ENCODE peak calls at places on chromosomes 4 and X, in eight cellular contexts. One of them, this sample, is unnamed.

GRCh38 chrX:150486011-150486410 is 82.4 kb upstream of the MTM1 start:
- DNase-seq in H1: no peak
- DNase-seq in GM12878: no peak
- DNase-seq in ovary: no peak
- DNase-seq in right lobe of liver: peak
- DNase-seq in heart left ventricle: no peak
- DNase-seq in sigmoid colon: peak
- DNase-seq in A549: peak
- DNase-seq in this sample: peak

GRCh38 chrX:154327026-154327820 is 31.6 kb downstream of the TKTL1 start:
- DNase-seq in sigmoid colon: no peak
- DNase-seq in H1: no peak
- DNase-seq in ovary: no peak
- DNase-seq in A549: no peak
- DNase-seq in heart left ventricle: no peak
- DNase-seq in right lobe of liver: no peak
- DNase-seq in GM12878: no peak
- DNase-seq in this sample: no peak

GRCh38 chrX:115892787-115893671 is 277.5 kb upstream of the AGTR2 start:
- DNase-seq in right lobe of liver: peak
- DNase-seq in ovary: peak
- DNase-seq in sigmoid colon: peak
- DNase-seq in GM12878: peak
- DNase-seq in H1: no peak
- DNase-seq in heart left ventricle: no peak
- DNase-seq in A549: no peak
- DNase-seq in this sample: peak

GRCh38 chr4:1604181-1604705 is 79.9 kb downstream of the FAM53A start:
- DNase-seq in sigmoid colon: peak
- DNase-seq in H1: no peak
- DNase-seq in ovary: no peak
- DNase-seq in right lobe of liver: peak
- DNase-seq in A549: no peak
- DNase-seq in heart left ventricle: peak
- DNase-seq in GM12878: no peak
- DNase-seq in this sample: no peak

GRCh38 chrX:136130931-136131843 is 16.1 kb upstream of the FHL1 start:
- DNase-seq in GM12878: no peak
- DNase-seq in sigmoid colon: no peak
- DNase-seq in right lobe of liver: no peak
- DNase-seq in H1: no peak
- DNase-seq in heart left ventricle: no peak
- DNase-seq in A549: peak
- DNase-seq in ovary: no peak
- DNase-seq in this sample: no peak

GRCh38 chr4:123444298-123444731 is 47.7 kb downstream of the SPRY1 start:
- DNase-seq in sigmoid colon: no peak
- DNase-seq in ovary: peak
- DNase-seq in H1: peak
- DNase-seq in GM12878: peak
- DNase-seq in A549: no peak
- DNase-seq in heart left ventricle: no peak
- DNase-seq in right lobe of liver: peak
- DNase-seq in this sample: peak

GRCh38 chr4:825063-825968 is 613 bp downstream of the CPLX1 start:
- DNase-seq in heart left ventricle: peak
- DNase-seq in right lobe of liver: peak
- DNase-seq in sigmoid colon: peak
- DNase-seq in A549: no peak
- DNase-seq in GM12878: no peak
- DNase-seq in ovary: no peak
- DNase-seq in H1: no peak
- DNase-seq in this sample: no peak

GRCh38 chr4:42237451-42237850 is 85.0 kb upstream of the BEND4 start:
- DNase-seq in right lobe of liver: no peak
- DNase-seq in H1: no peak
- DNase-seq in ovary: no peak
- DNase-seq in sigmoid colon: no peak
- DNase-seq in A549: no peak
- DNase-seq in GM12878: no peak
- DNase-seq in heart left ventricle: no peak
- DNase-seq in this sample: no peak

GRCh38 chr4:110270492-110271197 is 72.2 kb upstream of the ELOVL6 start:
- DNase-seq in right lobe of liver: no peak
- DNase-seq in ovary: no peak
- DNase-seq in H1: no peak
- DNase-seq in heart left ventricle: no peak
- DNase-seq in sigmoid colon: no peak
- DNase-seq in A549: no peak
- DNase-seq in GM12878: no peak
- DNase-seq in this sample: no peak

GRCh38 chr4:139266583-139267257 is 13.3 kb downstream of the MGARP start:
- DNase-seq in H1: no peak
- DNase-seq in heart left ventricle: peak
- DNase-seq in sigmoid colon: peak
- DNase-seq in right lobe of liver: peak
- DNase-seq in ovary: peak
- DNase-seq in A549: peak
- DNase-seq in GM12878: peak
- DNase-seq in this sample: peak

GRCh38 chr4:59676389-59676788 is 1523.7 kb upstream of the ADGRL3 start:
- DNase-seq in right lobe of liver: no peak
- DNase-seq in A549: no peak
- DNase-seq in heart left ventricle: no peak
- DNase-seq in sigmoid colon: no peak
- DNase-seq in GM12878: no peak
- DNase-seq in ovary: no peak
- DNase-seq in H1: no peak
- DNase-seq in this sample: no peak

GRCh38 chr4:169398294-169398693 is 127.5 kb upstream of the SH3RF1 start:
- DNase-seq in heart left ventricle: no peak
- DNase-seq in ovary: no peak
- DNase-seq in right lobe of liver: no peak
- DNase-seq in sigmoid colon: no peak
- DNase-seq in GM12878: no peak
- DNase-seq in H1: no peak
- DNase-seq in A549: no peak
- DNase-seq in this sample: no peak

GRCh38 chr4:139559692-139560091 is 3.7 kb upstream of the SETD7 start:
- DNase-seq in sigmoid colon: no peak
- DNase-seq in H1: no peak
- DNase-seq in right lobe of liver: no peak
- DNase-seq in heart left ventricle: no peak
- DNase-seq in GM12878: no peak
- DNase-seq in A549: no peak
- DNase-seq in ovary: no peak
- DNase-seq in this sample: no peak

GRCh38 chr4:101367201-101367600 is 19.9 kb upstream of the PPP3CA start:
- DNase-seq in H1: no peak
- DNase-seq in ovary: no peak
- DNase-seq in heart left ventricle: no peak
- DNase-seq in sigmoid colon: no peak
- DNase-seq in A549: peak
- DNase-seq in right lobe of liver: no peak
- DNase-seq in GM12878: no peak
- DNase-seq in this sample: no peak

GRCh38 chr4:150855981-150856510 is 159.0 kb downstream of the LRBA start:
- DNase-seq in sigmoid colon: no peak
- DNase-seq in H1: no peak
- DNase-seq in right lobe of liver: no peak
- DNase-seq in GM12878: no peak
- DNase-seq in heart left ventricle: no peak
- DNase-seq in ovary: no peak
- DNase-seq in A549: no peak
- DNase-seq in this sample: no peak

GRCh38 chr4:40254961-40255721 is 58.3 kb downstream of the RHOH start:
- DNase-seq in heart left ventricle: no peak
- DNase-seq in A549: peak
- DNase-seq in H1: no peak
- DNase-seq in right lobe of liver: no peak
- DNase-seq in sigmoid colon: no peak
- DNase-seq in ovary: no peak
- DNase-seq in GM12878: no peak
- DNase-seq in this sample: no peak

GRCh38 chr4:3297066-3297859 is 4.4 kb downstream of the RGS12 start:
- DNase-seq in A549: no peak
- DNase-seq in sigmoid colon: no peak
- DNase-seq in heart left ventricle: peak
- DNase-seq in GM12878: no peak
- DNase-seq in ovary: no peak
- DNase-seq in H1: no peak
- DNase-seq in right lobe of liver: no peak
- DNase-seq in this sample: no peak

GRCh38 chr4:141524116-141524515 is 112.3 kb upstream of the IL15 start:
- DNase-seq in GM12878: no peak
- DNase-seq in A549: no peak
- DNase-seq in H1: no peak
- DNase-seq in heart left ventricle: no peak
- DNase-seq in ovary: no peak
- DNase-seq in right lobe of liver: no peak
- DNase-seq in sigmoid colon: no peak
- DNase-seq in this sample: no peak

GRCh38 chr4:173121044-173121685 is 47.4 kb upstream of the GALNT7 start:
- DNase-seq in ovary: no peak
- DNase-seq in right lobe of liver: no peak
- DNase-seq in heart left ventricle: no peak
- DNase-seq in A549: peak
- DNase-seq in H1: no peak
- DNase-seq in sigmoid colon: no peak
- DNase-seq in GM12878: peak
- DNase-seq in this sample: no peak

DNA sequence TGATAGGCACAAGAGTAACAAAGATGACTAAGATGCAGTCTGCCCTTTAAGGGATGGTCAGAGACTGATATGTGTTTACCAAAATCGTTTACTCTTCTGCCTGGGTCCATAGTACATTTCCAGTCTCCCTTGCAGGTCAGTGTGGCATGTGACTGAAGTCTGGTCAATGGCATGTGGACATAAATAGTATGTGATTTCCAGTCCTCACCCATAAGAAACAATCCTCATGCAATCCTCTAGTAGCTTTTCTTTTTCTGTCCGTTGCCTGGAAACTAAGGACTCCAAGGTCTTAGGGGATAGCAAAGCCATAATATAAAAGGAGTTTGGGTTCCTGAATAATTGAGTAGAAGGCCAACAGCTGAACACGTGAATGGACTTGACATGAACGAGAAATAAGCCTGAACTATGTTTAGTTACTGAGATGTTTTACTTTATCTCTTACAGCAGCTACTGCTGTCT is 1.1 kb downstream of the SLC9B2 start:
- DNase-seq in heart left ventricle: no peak
- DNase-seq in right lobe of liver: no peak
- DNase-seq in H1: no peak
- DNase-seq in sigmoid colon: no peak
- DNase-seq in A549: peak
- DNase-seq in ovary: no peak
- DNase-seq in GM12878: no peak
- DNase-seq in this sample: no peak
- TF ChIP-seq POLR2A in heart left ventricle: no peak
- TF ChIP-seq POLR2A in right lobe of liver: peak
- TF ChIP-seq POLR2A in H1: no peak
- TF ChIP-seq POLR2A in sigmoid colon: no peak
- TF ChIP-seq POLR2A in A549: no peak
- TF ChIP-seq POLR2A in ovary: no peak
- TF ChIP-seq POLR2A in GM12878: no peak
- TF ChIP-seq POLR2A in this sample: no peak

DNA sequence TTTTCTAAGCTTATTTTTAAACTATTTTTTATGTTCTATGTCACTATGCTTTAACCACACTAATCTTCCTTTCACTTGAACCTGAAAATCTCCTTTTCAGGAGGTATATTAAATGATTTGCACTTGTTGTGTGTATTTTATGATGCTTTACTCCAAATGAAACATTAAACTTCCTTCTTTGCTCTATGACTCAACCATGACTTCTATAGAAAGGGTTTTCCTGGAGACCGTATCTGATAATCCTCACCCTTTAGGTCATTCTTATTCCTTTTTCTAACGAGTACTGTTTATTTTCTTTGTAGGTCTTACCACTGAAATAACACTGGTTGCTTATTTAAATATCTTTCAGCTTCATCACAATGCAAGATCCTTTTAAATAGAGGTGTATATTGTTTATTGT is 1163.2 kb downstream of the PCDH18 start:
- DNase-seq in GM12878: no peak
- DNase-seq in ovary: no peak
- DNase-seq in sigmoid colon: no peak
- DNase-seq in H1: no peak
- DNase-seq in heart left ventricle: no peak
- DNase-seq in A549: no peak
- DNase-seq in right lobe of liver: no peak
- DNase-seq in this sample: no peak
- H3K4me3 ChIP-seq in GM12878: no peak
- H3K4me3 ChIP-seq in ovary: no peak
- H3K4me3 ChIP-seq in sigmoid colon: no peak
- H3K4me3 ChIP-seq in H1: no peak
- H3K4me3 ChIP-seq in heart left ventricle: no peak
- H3K4me3 ChIP-seq in A549: no peak
- H3K4me3 ChIP-seq in right lobe of liver: no peak
- H3K4me3 ChIP-seq in this sample: no peak

DNA sequence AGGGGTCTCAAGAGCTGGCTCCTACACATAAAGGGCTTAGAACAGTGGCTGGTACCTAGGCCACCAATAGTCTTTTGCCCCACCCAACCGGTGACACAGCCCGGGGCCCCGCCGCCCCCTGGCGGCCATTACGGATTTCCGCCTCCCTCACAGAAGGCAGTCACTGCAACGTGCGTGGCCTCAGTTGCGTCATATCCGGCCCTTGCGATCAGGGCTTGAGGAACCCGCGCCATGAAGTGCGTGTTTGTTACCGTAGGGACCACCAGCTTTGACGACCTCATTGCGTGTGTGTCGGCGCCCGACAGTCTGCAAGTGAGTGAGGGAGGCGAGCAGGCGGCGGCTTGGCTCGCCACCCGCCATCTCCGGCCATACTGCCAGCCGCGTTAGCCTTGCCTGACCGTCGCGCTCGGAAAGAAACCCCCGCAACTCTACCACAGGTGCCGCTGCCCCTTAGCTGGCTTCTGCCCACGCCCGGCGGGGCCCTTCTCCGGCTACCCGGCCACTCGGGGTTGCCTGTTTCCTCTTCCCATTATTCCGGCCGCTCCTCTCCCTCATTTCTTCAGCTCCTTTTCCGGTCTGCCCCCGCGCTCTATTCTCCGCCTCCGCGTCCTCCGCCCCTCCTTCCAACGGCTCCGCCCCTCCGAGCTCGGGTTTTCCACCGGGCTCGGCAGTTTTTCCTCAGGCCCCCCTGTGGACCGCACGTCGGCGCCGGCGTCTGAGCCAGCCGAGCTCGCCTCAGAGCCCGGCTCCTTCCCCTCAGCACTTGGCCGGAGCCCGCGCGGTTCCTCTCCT is at the start of gene ALG13:
- DNase-seq in H1: peak
- DNase-seq in GM12878: peak
- DNase-seq in heart left ventricle: peak
- DNase-seq in right lobe of liver: peak
- DNase-seq in A549: peak
- DNase-seq in sigmoid colon: peak
- DNase-seq in ovary: peak
- DNase-seq in this sample: peak
- TF ChIP-seq POLR2A in H1: peak
- TF ChIP-seq POLR2A in GM12878: peak
- TF ChIP-seq POLR2A in heart left ventricle: no peak
- TF ChIP-seq POLR2A in right lobe of liver: peak
- TF ChIP-seq POLR2A in A549: peak
- TF ChIP-seq POLR2A in sigmoid colon: peak
- TF ChIP-seq POLR2A in ovary: peak
- TF ChIP-seq POLR2A in this sample: peak

GRCh38 chr4:91198951-91199350 is 1071.8 kb downstream of the CCSER1 start:
- DNase-seq in heart left ventricle: no peak
- DNase-seq in A549: peak
- DNase-seq in ovary: no peak
- DNase-seq in right lobe of liver: no peak
- DNase-seq in GM12878: no peak
- DNase-seq in sigmoid colon: no peak
- DNase-seq in H1: no peak
- DNase-seq in this sample: no peak
- H3K4me3 ChIP-seq in heart left ventricle: peak
- H3K4me3 ChIP-seq in A549: peak
- H3K4me3 ChIP-seq in ovary: no peak
- H3K4me3 ChIP-seq in right lobe of liver: peak
- H3K4me3 ChIP-seq in GM12878: no peak
- H3K4me3 ChIP-seq in sigmoid colon: peak
- H3K4me3 ChIP-seq in H1: no peak
- H3K4me3 ChIP-seq in this sample: no peak